ENCODE peak calls at places on chromosomes 7 and 10, in nine cellular contexts. One of them, this sample, is unnamed.

GRCh38 chr10:71394926-71395562 is 1.7 kb upstream of the CDH23 start:
- DNase-seq in T-helper 1 cell: no peak
- DNase-seq in GM04504: no peak
- DNase-seq in NCI-H1436: no peak
- DNase-seq in dermis microvascular lymphatic vessel endothelial cell: no peak
- DNase-seq in kidney: no peak
- DNase-seq in BJ: no peak
- DNase-seq in stimulated activated CD4-positive, alpha-beta T cell treated with anti-CD3 and anti-CD28 coated beads, TNF-alpha, amount 100 ng/mL, for 24 hours: no peak
- DNase-seq in putamen: no peak
- DNase-seq in this sample: no peak

GRCh38 chr7:127794551-127794950 is 142.6 kb downstream of the SND1 start:
- DNase-seq in T-helper 1 cell: no peak
- DNase-seq in GM04504: no peak
- DNase-seq in NCI-H1436: no peak
- DNase-seq in dermis microvascular lymphatic vessel endothelial cell: no peak
- DNase-seq in kidney: no peak
- DNase-seq in BJ: no peak
- DNase-seq in stimulated activated CD4-positive, alpha-beta T cell treated with anti-CD3 and anti-CD28 coated beads, TNF-alpha, amount 100 ng/mL, for 24 hours: no peak
- DNase-seq in putamen: no peak
- DNase-seq in this sample: no peak

GRCh38 chr7:63925626-63926460 is 72.8 kb upstream of the ZNF722 start:
- DNase-seq in T-helper 1 cell: peak
- DNase-seq in GM04504: peak
- DNase-seq in NCI-H1436: no peak
- DNase-seq in dermis microvascular lymphatic vessel endothelial cell: peak
- DNase-seq in kidney: peak
- DNase-seq in BJ: peak
- DNase-seq in stimulated activated CD4-positive, alpha-beta T cell treated with anti-CD3 and anti-CD28 coated beads, TNF-alpha, amount 100 ng/mL, for 24 hours: peak
- DNase-seq in putamen: peak
- DNase-seq in this sample: no peak

GRCh38 chr7:92714280-92714679 is 122.1 kb downstream of the CDK6 start:
- DNase-seq in T-helper 1 cell: no peak
- DNase-seq in GM04504: no peak
- DNase-seq in NCI-H1436: no peak
- DNase-seq in dermis microvascular lymphatic vessel endothelial cell: no peak
- DNase-seq in kidney: no peak
- DNase-seq in BJ: no peak
- DNase-seq in stimulated activated CD4-positive, alpha-beta T cell treated with anti-CD3 and anti-CD28 coated beads, TNF-alpha, amount 100 ng/mL, for 24 hours: no peak
- DNase-seq in putamen: no peak
- DNase-seq in this sample: no peak

GRCh38 chr7:123367508-123368122 is 166.8 kb downstream of the IQUB start:
- DNase-seq in T-helper 1 cell: no peak
- DNase-seq in GM04504: no peak
- DNase-seq in NCI-H1436: no peak
- DNase-seq in dermis microvascular lymphatic vessel endothelial cell: peak
- DNase-seq in kidney: no peak
- DNase-seq in BJ: no peak
- DNase-seq in stimulated activated CD4-positive, alpha-beta T cell treated with anti-CD3 and anti-CD28 coated beads, TNF-alpha, amount 100 ng/mL, for 24 hours: no peak
- DNase-seq in putamen: no peak
- DNase-seq in this sample: peak

GRCh38 chr10:63713191-63714144 is 192.3 kb downstream of the REEP3 start:
- DNase-seq in T-helper 1 cell: no peak
- DNase-seq in GM04504: no peak
- DNase-seq in NCI-H1436: peak
- DNase-seq in dermis microvascular lymphatic vessel endothelial cell: no peak
- DNase-seq in kidney: peak
- DNase-seq in BJ: no peak
- DNase-seq in stimulated activated CD4-positive, alpha-beta T cell treated with anti-CD3 and anti-CD28 coated beads, TNF-alpha, amount 100 ng/mL, for 24 hours: no peak
- DNase-seq in putamen: no peak
- DNase-seq in this sample: peak

GRCh38 chr10:52314822-52315552 is 906 bp downstream of the DKK1 start:
- DNase-seq in T-helper 1 cell: no peak
- DNase-seq in GM04504: no peak
- DNase-seq in NCI-H1436: no peak
- DNase-seq in dermis microvascular lymphatic vessel endothelial cell: peak
- DNase-seq in kidney: no peak
- DNase-seq in BJ: no peak
- DNase-seq in stimulated activated CD4-positive, alpha-beta T cell treated with anti-CD3 and anti-CD28 coated beads, TNF-alpha, amount 100 ng/mL, for 24 hours: no peak
- DNase-seq in putamen: no peak
- DNase-seq in this sample: no peak

GRCh38 chr7:67453981-67454380 is 457.3 kb downstream of the TYW1 start:
- DNase-seq in T-helper 1 cell: no peak
- DNase-seq in GM04504: no peak
- DNase-seq in NCI-H1436: no peak
- DNase-seq in dermis microvascular lymphatic vessel endothelial cell: no peak
- DNase-seq in kidney: no peak
- DNase-seq in BJ: no peak
- DNase-seq in stimulated activated CD4-positive, alpha-beta T cell treated with anti-CD3 and anti-CD28 coated beads, TNF-alpha, amount 100 ng/mL, for 24 hours: no peak
- DNase-seq in putamen: no peak
- DNase-seq in this sample: no peak

GRCh38 chr10:96587255-96588059 is 645 bp upstream of the TM9SF3 start:
- DNase-seq in T-helper 1 cell: peak
- DNase-seq in GM04504: peak
- DNase-seq in NCI-H1436: no peak
- DNase-seq in dermis microvascular lymphatic vessel endothelial cell: peak
- DNase-seq in kidney: no peak
- DNase-seq in BJ: peak
- DNase-seq in stimulated activated CD4-positive, alpha-beta T cell treated with anti-CD3 and anti-CD28 coated beads, TNF-alpha, amount 100 ng/mL, for 24 hours: peak
- DNase-seq in putamen: no peak
- DNase-seq in this sample: peak

GRCh38 chr10:90822508-90822907 is 35.3 kb downstream of the HTR7 start:
- DNase-seq in T-helper 1 cell: no peak
- DNase-seq in GM04504: no peak
- DNase-seq in NCI-H1436: no peak
- DNase-seq in dermis microvascular lymphatic vessel endothelial cell: no peak
- DNase-seq in kidney: no peak
- DNase-seq in BJ: no peak
- DNase-seq in stimulated activated CD4-positive, alpha-beta T cell treated with anti-CD3 and anti-CD28 coated beads, TNF-alpha, amount 100 ng/mL, for 24 hours: no peak
- DNase-seq in putamen: no peak
- DNase-seq in this sample: no peak

GRCh38 chr7:7916064-7916463 is 52.5 kb upstream of the GLCCI1 start:
- DNase-seq in T-helper 1 cell: no peak
- DNase-seq in GM04504: no peak
- DNase-seq in NCI-H1436: no peak
- DNase-seq in dermis microvascular lymphatic vessel endothelial cell: no peak
- DNase-seq in kidney: no peak
- DNase-seq in BJ: no peak
- DNase-seq in stimulated activated CD4-positive, alpha-beta T cell treated with anti-CD3 and anti-CD28 coated beads, TNF-alpha, amount 100 ng/mL, for 24 hours: no peak
- DNase-seq in putamen: no peak
- DNase-seq in this sample: no peak

GRCh38 chr10:97865488-97865887 is 15.8 kb downstream of the GOLGA7B start:
- DNase-seq in T-helper 1 cell: no peak
- DNase-seq in GM04504: no peak
- DNase-seq in NCI-H1436: no peak
- DNase-seq in dermis microvascular lymphatic vessel endothelial cell: no peak
- DNase-seq in kidney: peak
- DNase-seq in BJ: no peak
- DNase-seq in stimulated activated CD4-positive, alpha-beta T cell treated with anti-CD3 and anti-CD28 coated beads, TNF-alpha, amount 100 ng/mL, for 24 hours: no peak
- DNase-seq in putamen: no peak
- DNase-seq in this sample: no peak

GRCh38 chr10:109952526-109952925 is 29.2 kb upstream of the XPNPEP1 start:
- DNase-seq in T-helper 1 cell: no peak
- DNase-seq in GM04504: no peak
- DNase-seq in NCI-H1436: no peak
- DNase-seq in dermis microvascular lymphatic vessel endothelial cell: no peak
- DNase-seq in kidney: no peak
- DNase-seq in BJ: no peak
- DNase-seq in stimulated activated CD4-positive, alpha-beta T cell treated with anti-CD3 and anti-CD28 coated beads, TNF-alpha, amount 100 ng/mL, for 24 hours: no peak
- DNase-seq in putamen: no peak
- DNase-seq in this sample: no peak

GRCh38 chr10:125839176-125839575 is 15.8 kb downstream of the BCCIP start:
- DNase-seq in T-helper 1 cell: no peak
- DNase-seq in GM04504: no peak
- DNase-seq in NCI-H1436: no peak
- DNase-seq in dermis microvascular lymphatic vessel endothelial cell: no peak
- DNase-seq in kidney: no peak
- DNase-seq in BJ: no peak
- DNase-seq in stimulated activated CD4-positive, alpha-beta T cell treated with anti-CD3 and anti-CD28 coated beads, TNF-alpha, amount 100 ng/mL, for 24 hours: no peak
- DNase-seq in putamen: no peak
- DNase-seq in this sample: no peak

GRCh38 chr10:9636206-9636605 is 1381.5 kb upstream of the CELF2 start:
- DNase-seq in T-helper 1 cell: no peak
- DNase-seq in GM04504: no peak
- DNase-seq in NCI-H1436: no peak
- DNase-seq in dermis microvascular lymphatic vessel endothelial cell: no peak
- DNase-seq in kidney: no peak
- DNase-seq in BJ: no peak
- DNase-seq in stimulated activated CD4-positive, alpha-beta T cell treated with anti-CD3 and anti-CD28 coated beads, TNF-alpha, amount 100 ng/mL, for 24 hours: no peak
- DNase-seq in putamen: no peak
- DNase-seq in this sample: no peak

GRCh38 chr10:102113261-102113955 is 6.8 kb downstream of the LDB1 start:
- DNase-seq in T-helper 1 cell: no peak
- DNase-seq in GM04504: no peak
- DNase-seq in NCI-H1436: no peak
- DNase-seq in dermis microvascular lymphatic vessel endothelial cell: no peak
- DNase-seq in kidney: no peak
- DNase-seq in BJ: no peak
- DNase-seq in stimulated activated CD4-positive, alpha-beta T cell treated with anti-CD3 and anti-CD28 coated beads, TNF-alpha, amount 100 ng/mL, for 24 hours: no peak
- DNase-seq in putamen: no peak
- DNase-seq in this sample: no peak

GRCh38 chr10:69730251-69731156 is 71.2 kb upstream of the COL13A1 start:
- DNase-seq in T-helper 1 cell: no peak
- DNase-seq in GM04504: no peak
- DNase-seq in NCI-H1436: no peak
- DNase-seq in dermis microvascular lymphatic vessel endothelial cell: no peak
- DNase-seq in kidney: no peak
- DNase-seq in BJ: no peak
- DNase-seq in stimulated activated CD4-positive, alpha-beta T cell treated with anti-CD3 and anti-CD28 coated beads, TNF-alpha, amount 100 ng/mL, for 24 hours: no peak
- DNase-seq in putamen: no peak
- DNase-seq in this sample: no peak

GRCh38 chr7:38463277-38464224 is 167.6 kb downstream of the AMPH start:
- DNase-seq in T-helper 1 cell: no peak
- DNase-seq in GM04504: peak
- DNase-seq in NCI-H1436: no peak
- DNase-seq in dermis microvascular lymphatic vessel endothelial cell: no peak
- DNase-seq in kidney: peak
- DNase-seq in BJ: no peak
- DNase-seq in stimulated activated CD4-positive, alpha-beta T cell treated with anti-CD3 and anti-CD28 coated beads, TNF-alpha, amount 100 ng/mL, for 24 hours: peak
- DNase-seq in putamen: no peak
- DNase-seq in this sample: no peak

GRCh38 chr10:122373713-122374112 is 795 bp upstream of the PLEKHA1 start:
- DNase-seq in T-helper 1 cell: no peak
- DNase-seq in GM04504: no peak
- DNase-seq in NCI-H1436: no peak
- DNase-seq in dermis microvascular lymphatic vessel endothelial cell: no peak
- DNase-seq in kidney: no peak
- DNase-seq in BJ: no peak
- DNase-seq in stimulated activated CD4-positive, alpha-beta T cell treated with anti-CD3 and anti-CD28 coated beads, TNF-alpha, amount 100 ng/mL, for 24 hours: no peak
- DNase-seq in putamen: no peak
- DNase-seq in this sample: no peak

GRCh38 chr7:132738254-132738653 is 162.0 kb upstream of the PLXNA4 start:
- DNase-seq in T-helper 1 cell: no peak
- DNase-seq in GM04504: peak
- DNase-seq in NCI-H1436: no peak
- DNase-seq in dermis microvascular lymphatic vessel endothelial cell: no peak
- DNase-seq in kidney: no peak
- DNase-seq in BJ: peak
- DNase-seq in stimulated activated CD4-positive, alpha-beta T cell treated with anti-CD3 and anti-CD28 coated beads, TNF-alpha, amount 100 ng/mL, for 24 hours: no peak
- DNase-seq in putamen: no peak
- DNase-seq in this sample: no peak

GRCh38 chr10:44281089-44281613 is 103.7 kb downstream of the CXCL12 start:
- DNase-seq in T-helper 1 cell: no peak
- DNase-seq in GM04504: no peak
- DNase-seq in NCI-H1436: no peak
- DNase-seq in dermis microvascular lymphatic vessel endothelial cell: no peak
- DNase-seq in kidney: no peak
- DNase-seq in BJ: no peak
- DNase-seq in stimulated activated CD4-positive, alpha-beta T cell treated with anti-CD3 and anti-CD28 coated beads, TNF-alpha, amount 100 ng/mL, for 24 hours: no peak
- DNase-seq in putamen: no peak
- DNase-seq in this sample: no peak